ENCODE peak calls at places on chromosomes 12 and 14, in five cellular contexts. G is neural progenitor cell, W is GM23338, M is islet precursor cell, O is cardiac muscle cell. T is an unnamed sample.

GRCh38 chr14:102500190-102500661 is 9.3 kb downstream of the ANKRD9 start:
- DNase-seq in G (no peak), W (no peak), M (no peak), O (peak), T (no peak)

GRCh38 chr14:30389134-30389900 is 169.6 kb upstream of the G2E3 start:
- DNase-seq in G (no peak), W (no peak), M (no peak), O (peak), T (no peak)

GRCh38 chr12:48542300-48542928 is 17.0 kb downstream of the OR8S1 start:
- DNase-seq in G (peak), W (peak), M (peak), O (peak), T (peak)

GRCh38 chr12:104687823-104688573 is 231.2 kb downstream of the CHST11 start:
- DNase-seq in G (no peak), W (no peak), M (no peak), O (no peak), T (no peak)

GRCh38 chr14:86521032-86521730 is 991.2 kb downstream of the FLRT2 start:
- DNase-seq in G (no peak), W (no peak), M (no peak), O (no peak), T (no peak)

GRCh38 chr12:77049767-77050353 is 15.5 kb downstream of the E2F7 start:
- DNase-seq in G (peak), W (peak), M (no peak), O (peak), T (peak)

GRCh38 chr14:32933623-32933942 is 5.1 kb upstream of the NPAS3 start:
- DNase-seq in G (peak), W (peak), M (no peak), O (peak), T (no peak)

GRCh38 chr12:95529693-95530225 is 21.5 kb downstream of the USP44 start:
- DNase-seq in G (no peak), W (no peak), M (no peak), O (peak), T (no peak)

GRCh38 chr12:91769736-91770135 is 375.9 kb downstream of the BTG1 start:
- DNase-seq in G (no peak), W (peak), M (no peak), O (no peak), T (no peak)

T was measured in H7.